ENCODE peak calls at places on chromosomes 4 and X, in four cellular contexts. P, K, N and W are unnamed samples.
A peak's percentile ranks its signal among the peaks of the same experiment; 100 is the strongest.

GRCh38 chr4:23333556-23333945 is 556.3 kb downstream of the PPARGC1A start:
- DNase-seq in P (peak; percentile 13), K (no peak), N (no peak), W (no peak)

GRCh38 chr4:140084426-140084825 is 69.6 kb downstream of the MAML3 start:
- DNase-seq in N (no peak), P (no peak), K (peak; percentile 27), W (no peak)

GRCh38 chr4:144599621-144600020 is 46.3 kb upstream of the HHIP start:
- DNase-seq in N (no peak), P (no peak), K (no peak), W (no peak)

GRCh38 chr4:140243345-140243753 is 89.4 kb upstream of the MAML3 start:
- DNase-seq in N (no peak), K (no peak), P (no peak), W (no peak)

GRCh38 chr4:105399535-105400161 is 74.2 kb downstream of the PPA2 start:
- DNase-seq in K (peak; percentile 92), N (no peak), P (no peak), W (no peak)

GRCh38 chr4:74104145-74104544 is 5.2 kb upstream of the CXCL2 start:
- DNase-seq in P (no peak), N (no peak), K (no peak), W (no peak)

GRCh38 chr4:116866116-116866515 is 219.3 kb downstream of the TRAM1L1 start:
- DNase-seq in P (no peak), N (no peak), K (no peak), W (no peak)

GRCh38 chr4:95091272-95091671 is 333.5 kb downstream of the BMPR1B start:
- DNase-seq in K (no peak), N (no peak), P (no peak), W (no peak)

GRCh38 chrX:47078129-47079043 is at the start of gene RGN:
- DNase-seq in P (no peak), K (no peak), N (no peak), W (no peak)